ENCODE peak calls at places on chromosomes 2 and 18, in six cellular contexts. M, S, N, K, Y and Q are unnamed samples.

GRCh38 chr18:76660571-76661192 is 161.7 kb upstream of the ZNF236 start:
- DNase-seq in M (no peak), S (no peak), N (no peak), K (no peak), Y (no peak), Q (no peak)

GRCh38 chr2:239400000-239400831 is 604 bp downstream of the HDAC4 start:
- DNase-seq in M (no peak), S (peak), N (peak), K (peak), Y (peak), Q (peak)

GRCh38 chr2:211845346-211846030 is 693.1 kb downstream of the ERBB4 start:
- DNase-seq in M (no peak), S (no peak), N (no peak), K (no peak), Y (no peak), Q (no peak)

GRCh38 chr2:233084488-233084887 is 24.3 kb downstream of the INPP5D start:
- DNase-seq in M (no peak), S (peak), N (peak), K (peak), Y (peak), Q (peak)

GRCh38 chr2:67389286-67389685 is 7.8 kb upstream of the ETAA1 start:
- DNase-seq in M (no peak), S (no peak), N (no peak), K (no peak), Y (no peak), Q (no peak)

GRCh38 chr2:241469746-241470145 is 38.6 kb downstream of the STK25 start:
- DNase-seq in M (no peak), S (no peak), N (no peak), K (no peak), Y (no peak), Q (no peak)

GRCh38 chr2:161141033-161141432 is 19.2 kb upstream of the TANK start:
- DNase-seq in M (no peak), S (no peak), N (no peak), K (no peak), Y (no peak), Q (no peak)

GRCh38 chr18:21722687-21723086 is 17.9 kb upstream of the MIB1 start:
- DNase-seq in M (no peak), S (no peak), N (no peak), K (no peak), Y (no peak), Q (no peak)

GRCh38 chr2:7379799-7380198 is 462.6 kb downstream of the RNF144A start:
- DNase-seq in M (peak), S (no peak), N (no peak), K (no peak), Y (no peak), Q (no peak)

GRCh38 chr18:27778441-27778840 is 398.5 kb downstream of the CDH2 start:
- DNase-seq in M (no peak), S (no peak), N (no peak), K (no peak), Y (no peak), Q (no peak)

GRCh38 chr2:157150747-157151146 is 106.8 kb upstream of the GALNT5 start:
- DNase-seq in M (no peak), S (no peak), N (no peak), K (no peak), Y (no peak), Q (no peak)

GRCh38 chr2:68320118-68320641 is 431 bp upstream of the CNRIP1 start:
- DNase-seq in M (peak), S (peak), N (peak), K (no peak), Y (no peak), Q (no peak)

GRCh38 chr2:58866040-58866439 is 624.9 kb upstream of the FANCL start:
- DNase-seq in M (no peak), S (no peak), N (no peak), K (no peak), Y (no peak), Q (no peak)

GRCh38 chr2:162252147-162252546 is 8.9 kb upstream of the FAP start:
- DNase-seq in M (no peak), S (no peak), N (no peak), K (no peak), Y (no peak), Q (no peak)

GRCh38 chr18:23964282-23965238 is 50.0 kb upstream of the TTC39C start:
- DNase-seq in M (no peak), S (no peak), N (no peak), K (no peak), Y (no peak), Q (no peak)

GRCh38 chr18:23553887-23554286 is 32.4 kb downstream of the NPC1 start:
- DNase-seq in M (no peak), S (no peak), N (no peak), K (no peak), Y (no peak), Q (no peak)

GRCh38 chr2:239204876-239205468 is 195.8 kb downstream of the HDAC4 start:
- DNase-seq in M (no peak), S (no peak), N (no peak), K (no peak), Y (no peak), Q (no peak)

GRCh38 chr18:40624959-40625358 is 1330.1 kb upstream of the PIK3C3 start:
- DNase-seq in M (no peak), S (no peak), N (no peak), K (no peak), Y (no peak), Q (no peak)

GRCh38 chr2:120520929-120521912 is 175.3 kb downstream of the INHBB start:
- DNase-seq in M (peak), S (no peak), N (peak), K (peak), Y (peak), Q (no peak)

GRCh38 chr18:31946305-31947046 is 3.5 kb upstream of the TRAPPC8 start:
- DNase-seq in M (no peak), S (no peak), N (no peak), K (no peak), Y (no peak), Q (peak)

GRCh38 chr18:74480149-74480651 is 16.0 kb upstream of the CNDP2 start:
- DNase-seq in M (no peak), S (no peak), N (peak), K (no peak), Y (no peak), Q (no peak)

GRCh38 chr2:60070851-60071250 is 482.6 kb downstream of the BCL11A start:
- DNase-seq in M (no peak), S (no peak), N (no peak), K (no peak), Y (no peak), Q (no peak)

GRCh38 chr2:70258532-70258875 is 567 bp downstream of the PCYOX1 start:
- DNase-seq in M (peak), S (peak), N (peak), K (peak), Y (peak), Q (peak)

GRCh38 chr2:223027442-223027841 is 24.5 kb upstream of the KCNE4 start:
- DNase-seq in M (peak), S (no peak), N (no peak), K (no peak), Y (no peak), Q (no peak)

GRCh38 chr2:182522428-182522896 is 95.6 kb upstream of the PDE1A start:
- DNase-seq in M (no peak), S (no peak), N (no peak), K (no peak), Y (no peak), Q (no peak)

GRCh38 chr18:43170586-43170985 is 55.1 kb upstream of the RIT2 start:
- DNase-seq in M (no peak), S (no peak), N (no peak), K (no peak), Y (no peak), Q (no peak)

GRCh38 chr2:120863173-120863545 is 127.5 kb downstream of the GLI2 start:
- DNase-seq in M (no peak), S (peak), N (no peak), K (no peak), Y (peak), Q (no peak)

GRCh38 chr18:56459451-56459777 is 179.0 kb downstream of the TXNL1 start:
- DNase-seq in M (no peak), S (no peak), N (no peak), K (no peak), Y (no peak), Q (peak)

GRCh38 chr2:54666131-54666637 is 57.3 kb upstream of the EML6 start:
- DNase-seq in M (no peak), S (peak), N (peak), K (peak), Y (no peak), Q (peak)

DNA sequence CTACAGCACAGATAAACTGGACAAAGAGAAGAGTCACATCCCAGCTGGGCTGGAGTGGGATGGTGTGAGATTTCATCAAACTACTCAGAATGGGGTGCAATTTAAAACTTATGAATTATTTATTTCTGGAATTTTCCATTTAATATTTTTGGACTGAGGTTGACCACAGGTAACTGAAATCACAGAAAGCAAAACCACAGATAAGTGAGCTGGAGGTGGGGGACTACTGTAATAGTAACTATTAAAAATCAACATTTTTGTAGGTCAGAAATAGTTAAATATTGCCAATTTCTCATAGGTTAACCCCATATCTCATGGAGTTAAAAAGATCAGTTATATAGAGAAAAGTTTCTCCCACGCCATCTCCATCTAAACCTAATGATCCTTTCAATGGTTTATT is 88.1 kb downstream of the SPOPL start:
- DNase-seq in M (no peak), S (no peak), N (no peak), K (no peak), Y (no peak), Q (no peak)
- TF ChIP-seq POLR2A in M (no peak), S (no peak), N (no peak), K (no peak), Y (no peak), Q (no peak)

DNA sequence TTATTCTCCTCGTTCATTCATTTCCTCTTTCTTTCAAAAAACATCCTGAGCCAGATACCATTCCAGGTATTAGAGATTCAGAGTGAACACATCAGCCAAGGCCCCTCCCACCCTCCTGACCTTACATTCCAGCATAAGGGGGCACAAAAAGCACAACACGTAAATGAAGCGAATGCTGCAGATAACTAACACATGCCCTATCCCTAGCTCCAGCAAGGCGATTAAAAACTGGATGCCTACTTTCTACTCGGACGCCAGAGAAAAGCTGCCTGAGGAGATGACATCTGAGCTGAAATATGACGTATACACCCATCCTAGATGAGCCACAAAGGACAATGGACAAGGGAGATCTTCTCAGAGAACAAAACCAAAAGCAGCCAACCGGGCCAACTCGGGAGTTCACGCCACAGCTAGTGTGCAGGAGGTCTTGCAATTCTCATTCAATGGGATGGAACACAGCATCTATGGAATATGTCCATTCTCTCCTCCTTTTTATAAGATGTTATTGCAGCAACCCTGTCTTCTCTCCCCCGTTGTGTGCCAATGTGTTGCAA is 33.5 kb downstream of the FEZ2 start:
- DNase-seq in M (no peak), S (no peak), N (no peak), K (no peak), Y (no peak), Q (no peak)
- H3K4me3 ChIP-seq in M (no peak), S (no peak), N (no peak), K (no peak), Y (no peak), Q (no peak)

DNA sequence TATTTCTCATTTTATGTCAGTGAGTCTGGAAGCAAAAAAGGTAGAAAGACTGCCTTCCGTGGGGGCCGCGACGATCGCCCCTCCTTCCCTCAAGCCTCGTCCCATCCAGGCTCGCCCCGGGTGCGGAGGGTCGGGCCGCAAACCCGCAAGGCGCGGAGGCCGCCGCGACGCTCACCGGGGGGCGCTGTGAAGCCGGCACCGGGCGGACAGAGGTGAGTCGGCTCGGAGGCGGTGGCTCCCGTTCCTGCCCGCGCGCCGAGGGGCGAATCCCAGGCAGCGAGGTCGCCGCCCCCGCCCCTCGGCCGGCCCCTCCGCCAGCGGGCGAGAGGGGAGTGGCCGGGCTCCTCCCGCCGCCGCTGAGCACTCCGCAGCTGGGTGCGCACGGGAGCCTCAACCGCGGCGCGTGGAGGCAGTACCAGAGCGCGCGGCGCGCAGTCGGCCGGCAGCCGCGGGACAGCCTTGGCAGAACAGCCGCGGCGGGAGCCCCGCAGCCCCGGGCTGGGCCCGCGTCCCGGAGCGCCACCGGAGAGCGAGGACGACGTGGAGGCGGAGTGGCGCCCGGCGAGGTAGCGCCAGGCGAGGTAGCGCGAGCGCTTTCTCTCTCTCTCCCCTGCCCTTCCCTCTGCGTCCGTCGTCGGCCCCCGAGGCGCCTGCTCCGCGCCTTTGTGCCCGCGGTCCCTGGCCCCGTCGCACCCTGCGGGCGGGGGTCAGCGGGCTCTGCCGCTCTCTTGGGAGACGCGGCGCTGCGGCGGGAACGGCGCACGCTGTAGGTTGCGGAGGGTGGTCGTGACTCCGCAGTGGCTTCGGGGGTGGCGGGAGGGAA is at the start of gene MYO1B:
- DNase-seq in M (peak), S (peak), N (peak), K (peak), Y (peak), Q (no peak)
- TF ChIP-seq POLR2A in M (peak), S (no peak), N (no peak), K (peak), Y (no peak), Q (no peak)

DNA sequence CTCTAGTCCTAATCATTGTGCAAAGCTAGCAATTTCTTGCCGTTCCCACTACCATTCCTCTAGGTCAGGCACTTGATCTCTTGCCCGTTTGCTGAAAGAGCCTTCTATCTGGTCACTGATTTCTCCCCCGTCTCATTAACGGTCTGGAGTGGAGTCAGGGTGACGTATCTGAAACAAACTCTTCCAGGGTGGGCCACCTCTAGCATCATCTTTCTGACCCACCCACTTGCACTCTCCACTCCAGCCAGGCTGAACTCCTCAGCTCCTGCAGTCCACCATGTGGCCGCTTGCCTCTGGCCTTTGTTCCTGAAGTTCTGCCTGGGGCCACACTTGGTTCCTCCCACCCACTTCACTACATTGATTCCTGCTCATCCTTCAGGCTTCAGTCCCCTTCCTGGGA is 13.3 kb downstream of the BCL2 start:
- DNase-seq in M (no peak), S (no peak), N (no peak), K (no peak), Y (no peak), Q (no peak)
- H3K4me3 ChIP-seq in M (no peak), S (no peak), N (no peak), K (no peak), Y (no peak), Q (no peak)

DNA sequence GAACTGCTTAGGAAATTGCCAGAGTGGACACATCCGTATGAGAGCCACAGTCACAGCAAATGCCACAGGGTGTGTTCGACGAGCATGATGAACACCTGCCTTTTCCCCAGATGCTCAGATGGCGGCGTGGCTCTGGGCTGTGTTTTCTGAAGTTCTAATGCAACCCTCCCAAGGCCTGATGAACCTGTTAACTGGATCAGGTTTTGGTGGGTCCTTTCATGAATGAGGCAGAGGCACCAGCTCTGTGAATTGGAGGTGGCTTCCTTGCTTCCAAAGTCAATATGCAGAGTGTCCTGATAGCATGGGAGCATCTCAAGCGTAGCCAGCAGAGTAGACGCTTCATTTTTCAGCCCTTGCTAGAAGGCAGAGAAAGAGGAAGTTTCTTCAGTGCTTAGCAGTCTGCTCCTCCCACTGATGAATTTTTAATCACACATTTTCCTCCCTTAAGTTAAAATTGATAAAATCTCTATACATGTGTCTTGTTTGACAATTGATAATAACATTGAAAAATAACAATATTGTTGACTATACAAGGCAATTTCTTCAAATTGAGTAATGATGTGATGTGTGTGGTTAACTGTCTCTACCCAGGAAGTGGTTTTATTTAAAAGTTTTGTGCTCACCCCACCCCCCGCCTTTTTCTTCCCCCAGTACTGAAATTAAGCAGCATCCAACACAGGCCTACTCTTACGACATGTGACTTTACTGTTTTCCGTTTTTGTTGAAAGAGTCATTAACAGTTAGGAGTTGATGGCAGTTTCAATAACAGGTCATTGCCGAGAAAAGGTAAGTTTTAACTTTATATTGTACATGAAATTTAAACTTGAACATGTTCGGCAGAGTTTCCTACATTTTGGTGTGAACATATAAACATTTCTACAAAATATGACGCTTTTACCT is at the start of gene ARHGAP15:
- DNase-seq in M (no peak), S (no peak), N (no peak), K (no peak), Y (peak), Q (no peak)
- TF ChIP-seq POLR2A in M (peak), S (no peak), N (no peak), K (no peak), Y (no peak), Q (no peak)

GRCh38 chr2:71330585-71331330 is 824 bp upstream of the ZNF638 start:
- DNase-seq in M (no peak), S (no peak), N (no peak), K (no peak), Y (no peak), Q (no peak)
- H3K4me3 ChIP-seq in M (no peak), S (peak), N (no peak), K (no peak), Y (peak), Q (no peak)

GRCh38 chr18:51617572-51618260 is 420.2 kb upstream of the MEX3C start:
- DNase-seq in M (no peak), S (no peak), N (no peak), K (no peak), Y (no peak), Q (no peak)

GRCh38 chr18:51619283-51619682 is 421.8 kb upstream of the MEX3C start:
- DNase-seq in M (no peak), S (no peak), N (no peak), K (no peak), Y (no peak), Q (no peak)

GRCh38 chr18:51614967-51615571 is 417.6 kb upstream of the MEX3C start:
- DNase-seq in M (no peak), S (no peak), N (no peak), K (no peak), Y (no peak), Q (no peak)

GRCh38 chr18:51614033-51614432 is 416.6 kb upstream of the MEX3C start:
- DNase-seq in M (no peak), S (no peak), N (peak), K (no peak), Y (no peak), Q (no peak)

GRCh38 chr18:51617167-51617566 is 419.7 kb upstream of the MEX3C start:
- DNase-seq in M (no peak), S (no peak), N (no peak), K (no peak), Y (no peak), Q (no peak)
- TF ChIP-seq POLR2A in M (no peak), S (no peak), N (no peak), K (no peak), Y (no peak), Q (no peak)